ENCODE peak calls at places on chromosomes 3 and 15, in four cellular contexts. One of them, this sample, is unnamed.

GRCh38 chr3:46208167-46208704 is at the start of gene CCR1:
- DNase-seq in bronchial epithelial cell: peak; percentile 25
- DNase-seq in MCF 10A: peak; percentile 62
- DNase-seq in left lung: peak; percentile 77
- DNase-seq in this sample: no peak

GRCh38 chr3:127629462-127630403 is 748 bp downstream of the PODXL2 start:
- DNase-seq in MCF 10A: no peak
- DNase-seq in left lung: peak; percentile 74
- DNase-seq in bronchial epithelial cell: no peak
- DNase-seq in this sample: peak; percentile 25

GRCh38 chr15:62124953-62125263 is 40.2 kb downstream of the C2CD4B start:
- DNase-seq in MCF 10A: no peak
- DNase-seq in left lung: no peak
- DNase-seq in bronchial epithelial cell: no peak
- DNase-seq in this sample: no peak

GRCh38 chr15:75237316-75237982 is 20.7 kb upstream of the GOLGA6C start:
- DNase-seq in MCF 10A: no peak
- DNase-seq in bronchial epithelial cell: no peak
- DNase-seq in left lung: no peak
- DNase-seq in this sample: no peak

GRCh38 chr15:66188464-66188863 is 65.1 kb downstream of the MEGF11 start:
- DNase-seq in MCF 10A: no peak
- DNase-seq in left lung: no peak
- DNase-seq in bronchial epithelial cell: no peak
- DNase-seq in this sample: no peak

GRCh38 chr15:92930776-92931175 is 30.7 kb downstream of the CHD2 start:
- DNase-seq in MCF 10A: peak; percentile 34
- DNase-seq in bronchial epithelial cell: peak; percentile 45
- DNase-seq in left lung: no peak
- DNase-seq in this sample: no peak

GRCh38 chr3:102083971-102084370 is 234.7 kb downstream of the NFKBIZ start:
- DNase-seq in MCF 10A: no peak
- DNase-seq in bronchial epithelial cell: no peak
- DNase-seq in left lung: no peak
- DNase-seq in this sample: no peak

GRCh38 chr3:65829228-65829627 is 209.5 kb downstream of the MAGI1 start:
- DNase-seq in bronchial epithelial cell: no peak
- DNase-seq in left lung: no peak
- DNase-seq in MCF 10A: no peak
- DNase-seq in this sample: no peak

GRCh38 chr3:64133272-64133671 is 92.0 kb downstream of the PRICKLE2 start:
- DNase-seq in bronchial epithelial cell: no peak
- DNase-seq in MCF 10A: no peak
- DNase-seq in left lung: no peak
- DNase-seq in this sample: no peak

GRCh38 chr3:184068344-184068743 is 15.5 kb downstream of the HTR3C start:
- DNase-seq in left lung: no peak
- DNase-seq in MCF 10A: no peak
- DNase-seq in bronchial epithelial cell: no peak
- DNase-seq in this sample: no peak

GRCh38 chr15:101625169-101625568 is 27.0 kb downstream of the TM2D3 start:
- DNase-seq in left lung: no peak
- DNase-seq in MCF 10A: no peak
- DNase-seq in bronchial epithelial cell: no peak
- DNase-seq in this sample: no peak

GRCh38 chr3:134373942-134374790 is at the start of gene AMOTL2:
- DNase-seq in MCF 10A: peak; percentile 93
- DNase-seq in left lung: peak; percentile 91
- DNase-seq in bronchial epithelial cell: peak; percentile 78
- DNase-seq in this sample: no peak

GRCh38 chr3:52521488-52521824 is 12.2 kb downstream of the NT5DC2 start:
- DNase-seq in left lung: no peak
- DNase-seq in MCF 10A: no peak
- DNase-seq in bronchial epithelial cell: no peak
- DNase-seq in this sample: no peak

GRCh38 chr15:35705885-35706590 is 160.1 kb upstream of the DPH6 start:
- DNase-seq in MCF 10A: no peak
- DNase-seq in bronchial epithelial cell: no peak
- DNase-seq in left lung: no peak
- DNase-seq in this sample: no peak

GRCh38 chr15:73965730-73966103 is 26.4 kb downstream of the STOML1 start:
- DNase-seq in left lung: no peak
- DNase-seq in MCF 10A: no peak
- DNase-seq in bronchial epithelial cell: peak; percentile 61
- DNase-seq in this sample: no peak

GRCh38 chr3:45273681-45274515 is 47.8 kb upstream of the TMEM158 start:
- DNase-seq in left lung: no peak
- DNase-seq in MCF 10A: no peak
- DNase-seq in bronchial epithelial cell: peak; percentile 8
- DNase-seq in this sample: no peak

GRCh38 chr3:9248232-9249191 is 934 bp downstream of the SRGAP3 start:
- DNase-seq in left lung: no peak
- DNase-seq in MCF 10A: peak; percentile 72
- DNase-seq in bronchial epithelial cell: peak; percentile 75
- DNase-seq in this sample: no peak

GRCh38 chr3:69240651-69241578 is 118.5 kb upstream of the LMOD3 start:
- DNase-seq in left lung: no peak
- DNase-seq in MCF 10A: no peak
- DNase-seq in bronchial epithelial cell: no peak
- DNase-seq in this sample: no peak

GRCh38 chr3:115627180-115628074 is 4.1 kb downstream of the GAP43 start:
- DNase-seq in MCF 10A: no peak
- DNase-seq in left lung: no peak
- DNase-seq in bronchial epithelial cell: no peak
- DNase-seq in this sample: no peak
- TF ChIP-seq CTCF in MCF 10A: no peak
- TF ChIP-seq CTCF in left lung: no peak
- TF ChIP-seq CTCF in bronchial epithelial cell: no peak
- TF ChIP-seq CTCF in this sample: no peak

DNA sequence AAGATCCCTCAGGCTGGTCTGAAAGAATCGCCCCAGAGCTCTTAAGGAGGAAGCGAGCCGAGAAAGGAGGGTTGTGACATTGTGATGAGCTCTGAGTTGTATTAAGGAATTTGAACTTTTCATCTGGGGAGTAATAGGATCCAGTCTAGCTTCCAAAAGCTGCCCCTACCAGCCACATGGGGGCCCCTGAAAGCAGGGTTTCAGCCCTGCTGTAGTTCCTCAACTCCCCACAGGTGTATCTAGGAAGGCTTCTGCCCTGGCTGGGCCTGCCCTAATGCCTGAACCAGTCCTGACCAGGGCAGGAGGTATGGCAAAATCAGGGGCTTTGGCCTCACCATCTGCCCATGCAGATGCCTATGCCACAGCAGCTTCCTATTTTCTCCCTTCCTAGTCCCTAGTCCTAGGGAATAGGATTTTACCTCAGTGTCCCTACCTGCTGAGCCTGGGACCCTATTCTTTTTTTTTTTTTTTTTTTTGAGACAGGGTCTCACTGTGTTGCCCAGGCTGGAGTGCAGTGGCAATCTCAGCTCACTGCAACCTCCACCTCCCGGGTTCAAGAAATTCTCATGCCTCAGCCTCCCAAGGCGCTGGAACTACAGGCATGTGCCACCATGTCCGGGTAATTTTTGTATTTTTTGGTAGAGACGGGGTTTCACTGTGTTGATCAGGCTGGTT is 5.0 kb upstream of the AP3S2 start:
- DNase-seq in MCF 10A: peak; percentile 78
- DNase-seq in left lung: no peak
- DNase-seq in bronchial epithelial cell: peak; percentile 67
- DNase-seq in this sample: peak; percentile 25
- TF ChIP-seq CTCF in MCF 10A: peak; percentile 95
- TF ChIP-seq CTCF in left lung: peak; percentile 31
- TF ChIP-seq CTCF in bronchial epithelial cell: peak; percentile 96
- TF ChIP-seq CTCF in this sample: peak; percentile 19

DNA sequence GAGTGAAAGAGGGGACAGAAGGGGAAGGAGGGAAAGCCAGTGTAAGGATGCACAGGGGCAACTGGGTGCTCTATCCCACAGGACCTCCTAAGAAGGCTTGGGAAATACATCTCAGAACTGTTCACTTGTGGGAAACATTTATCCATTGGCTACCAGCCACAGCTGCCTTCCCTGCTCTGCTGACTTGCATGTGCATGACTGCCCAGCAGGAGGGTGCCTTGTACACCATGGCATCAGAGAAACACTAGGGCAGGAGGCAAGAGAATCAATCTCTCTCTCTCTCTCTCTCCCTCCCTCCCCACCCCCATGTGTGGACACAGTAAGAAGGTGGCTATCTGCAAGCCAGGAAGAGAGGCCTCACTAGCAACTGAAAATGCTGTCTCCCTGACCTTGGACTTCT is 62.9 kb upstream of the ZBTB38 start:
- DNase-seq in left lung: no peak
- DNase-seq in bronchial epithelial cell: no peak
- DNase-seq in MCF 10A: peak; percentile 55
- DNase-seq in this sample: no peak
- TF ChIP-seq CTCF in left lung: no peak
- TF ChIP-seq CTCF in bronchial epithelial cell: peak; percentile 32
- TF ChIP-seq CTCF in MCF 10A: peak; percentile 9
- TF ChIP-seq CTCF in this sample: no peak

GRCh38 chr3:84077479-84077878 is 881.3 kb upstream of the CADM2 start:
- DNase-seq in MCF 10A: peak; percentile 16
- DNase-seq in bronchial epithelial cell: peak; percentile 25
- DNase-seq in left lung: no peak
- DNase-seq in this sample: no peak
- TF ChIP-seq CTCF in MCF 10A: peak; percentile 14
- TF ChIP-seq CTCF in bronchial epithelial cell: peak; percentile 57
- TF ChIP-seq CTCF in left lung: no peak
- TF ChIP-seq CTCF in this sample: no peak